ENCODE peak calls at places on chromosomes 6 and 20, in ten cellular contexts. F is psoas muscle; X is iPS DF 6.9; J is GM23338; O is right cardiac atrium; V is colonic mucosa; H is H1; M is CD8-positive, alpha-beta memory T cell; C is lower lobe of right lung; I is cardiac muscle cell. S is an unnamed sample. For H3K4me1, the result is how much of the 10 kb centered on the place peaks cover.

GRCh38 chr6:43220439-43220951 is 8.8 kb downstream of the DNPH1 start:
- DNase-seq in F (no peak), O (no peak), M (no peak), C (no peak), H (no peak), V (no peak), X (no peak), J (no peak), I (no peak), S (no peak)

GRCh38 chr6:30816791-30817739 is 67.3 kb upstream of the DDR1 start:
- DNase-seq in O (no peak), F (no peak), M (no peak), X (no peak), V (no peak), J (no peak), H (no peak), I (no peak), C (no peak), S (no peak)

GRCh38 chr6:75151013-75151412 is 54.8 kb downstream of the COL12A1 start:
- DNase-seq in M (no peak), O (no peak), I (no peak), V (no peak), H (no peak), X (no peak), F (no peak), J (no peak), C (no peak), S (no peak)

GRCh38 chr20:63074631-63075030 is 67.9 kb upstream of the BHLHE23 start:
- DNase-seq in C (no peak), X (no peak), O (no peak), V (no peak), J (no peak), H (peak), M (no peak), I (no peak), F (no peak), S (peak)

GRCh38 chr6:30981942-30982772 is 1.4 kb upstream of the MUC21 start:
- DNase-seq in I (peak), J (peak), O (peak), H (peak), X (peak), C (no peak), M (no peak), F (no peak), V (peak), S (no peak)

GRCh38 chr6:63352587-63353281 is 33.0 kb upstream of the LGSN start:
- DNase-seq in F (no peak), I (peak), H (no peak), M (no peak), O (no peak), C (no peak), J (peak), X (peak), V (peak), S (no peak)

GRCh38 chr6:38876470-38876869 is 161.4 kb downstream of the DNAH8 start:
- DNase-seq in J (no peak), X (no peak), M (peak), O (no peak), V (peak), F (no peak), H (no peak), I (peak), C (no peak), S (no peak)

GRCh38 chr6:84428300-84428907 is 201.0 kb upstream of the CEP162 start:
- DNase-seq in X (no peak), I (peak), M (no peak), O (peak), F (peak), J (peak), H (peak), C (peak), V (peak), S (peak)

GRCh38 chr6:55825402-55826051 is 49.9 kb downstream of the BMP5 start:
- DNase-seq in V (no peak), H (no peak), I (peak), M (no peak), O (no peak), F (no peak), J (no peak), C (no peak), X (no peak), S (no peak)

GRCh38 chr6:76594109-76594508 is 521.6 kb upstream of the IMPG1 start:
- DNase-seq in H (no peak), F (no peak), O (no peak), C (no peak), M (no peak), J (no peak), V (no peak), X (no peak), I (no peak), S (no peak)

GRCh38 chr20:37543828-37544227 is 16.2 kb upstream of the BLCAP start:
- DNase-seq in I (peak), X (no peak), C (no peak), F (no peak), M (no peak), H (no peak), V (no peak), J (peak), O (no peak), S (no peak)

GRCh38 chr6:1322206-1322605 is 10.3 kb downstream of the FOXQ1 start:
- DNase-seq in F (no peak), O (no peak), X (no peak), M (no peak), J (no peak), C (no peak), V (no peak), H (no peak), I (no peak), S (no peak)
- H3K27ac ChIP-seq in F (no peak), O (no peak), X (no peak), M (no peak), J (no peak), C (peak), V (no peak), H (no peak), I (no peak), S (no peak)

GRCh38 chr6:37176268-37177082 is 6.5 kb downstream of the PIM1 start:
- DNase-seq in I (peak), C (no peak), O (peak), M (no peak), H (no peak), X (no peak), F (no peak), V (no peak), J (peak), S (no peak)
- H3K4me1 ChIP-seq in I (under half), C (under half), O (under half), M (half or more), H (under half), X (under half), F (under half), V (under half), J (under half), S (under half)

DNA sequence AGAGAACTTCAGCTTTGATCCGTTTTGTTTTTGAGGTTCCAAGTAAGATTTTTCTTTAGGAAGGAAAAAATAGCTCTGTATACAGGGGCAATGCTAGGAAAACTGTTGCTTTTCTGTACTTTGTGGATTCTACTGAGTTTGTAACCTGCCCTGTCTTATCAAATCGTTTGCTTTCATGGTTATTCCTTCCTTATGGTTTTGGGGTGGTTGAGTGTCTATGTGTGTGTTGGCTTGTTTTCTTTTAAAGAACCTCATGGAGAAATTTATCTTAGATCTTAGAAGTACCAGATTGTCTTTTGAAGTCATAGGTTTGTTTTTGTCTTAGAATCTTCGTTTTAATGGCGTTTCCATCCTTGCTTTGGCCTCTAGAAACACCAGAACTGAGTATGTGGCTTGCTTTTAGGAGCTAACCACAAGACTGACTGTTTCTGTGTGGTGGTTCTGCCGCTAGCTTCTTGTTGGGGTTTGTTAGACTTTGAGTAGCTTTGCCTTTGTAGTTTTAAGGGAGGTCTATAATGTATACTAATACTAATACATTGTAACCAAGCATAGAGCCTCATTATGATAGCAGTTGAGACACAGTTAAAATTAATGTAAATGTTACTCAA is 86.8 kb downstream of the RPP40 start:
- DNase-seq in I (no peak), M (no peak), F (no peak), X (no peak), C (no peak), H (no peak), O (no peak), V (no peak), J (no peak), S (no peak)
- H3K27ac ChIP-seq in I (no peak), M (no peak), F (no peak), X (no peak), C (no peak), H (no peak), O (no peak), V (no peak), J (no peak), S (no peak)

GRCh38 chr6:35388023-35388422 is 45.7 kb downstream of the PPARD start:
- DNase-seq in O (no peak), I (no peak), C (no peak), X (no peak), F (no peak), H (no peak), J (no peak), V (no peak), M (no peak), S (no peak)
- H3K4me1 ChIP-seq in O (under half), I (under half), C (under half), X (under half), F (under half), H (under half), J (under half), V (under half), M (under half), S (under half)

GRCh38 chr6:166600932-166601331 is 14.5 kb upstream of the RAMACL start:
- DNase-seq in O (no peak), X (no peak), J (no peak), C (no peak), H (no peak), I (no peak), M (no peak), F (no peak), V (no peak), S (no peak)

GRCh38 chr6:166598441-166599138 is 12.1 kb upstream of the RAMACL start:
- DNase-seq in I (peak), C (no peak), H (no peak), J (no peak), X (no peak), O (peak), M (no peak), F (peak), V (no peak), S (no peak)

GRCh38 chr6:166596741-166597507 is 10.4 kb upstream of the RAMACL start:
- DNase-seq in H (no peak), M (no peak), C (no peak), X (no peak), F (no peak), O (no peak), V (no peak), I (no peak), J (no peak), S (no peak)

GRCh38 chr6:166597711-166598440 is 11.4 kb upstream of the RAMACL start:
- DNase-seq in V (no peak), I (no peak), H (no peak), C (no peak), M (no peak), O (no peak), F (no peak), X (no peak), J (no peak), S (no peak)

GRCh38 chr6:166599158-166599557 is 12.7 kb upstream of the RAMACL start:
- DNase-seq in H (no peak), X (no peak), M (no peak), J (no peak), I (no peak), V (no peak), O (no peak), C (no peak), F (no peak), S (no peak)
- H3K27ac ChIP-seq in H (no peak), X (no peak), M (no peak), J (no peak), I (no peak), V (peak), O (peak), C (peak), F (peak), S (peak)

GRCh38 chr20:50054626-50055511 is 58.1 kb downstream of the UBE2V1 start:
- DNase-seq in O (peak), X (no peak), M (no peak), C (no peak), J (no peak), I (peak), V (no peak), H (no peak), F (peak), S (no peak)
- H3K4me1 ChIP-seq in O (under half), X (under half), M (under half), C (under half), J (under half), I (under half), V (under half), H (under half), F (under half), S (under half)

GRCh38 chr6:112298816-112299281 is 44.5 kb upstream of the LAMA4 start:
- DNase-seq in J (no peak), F (no peak), H (no peak), I (peak), C (no peak), M (no peak), O (no peak), V (no peak), X (no peak), S (no peak)
- H3K27ac ChIP-seq in J (no peak), F (no peak), H (no peak), I (no peak), C (no peak), M (no peak), O (peak), V (peak), X (no peak), S (peak)